ENCODE peak calls at places on chromosome 3, in nine cellular contexts. I is heart right ventricle, K is dorsolateral prefrontal cortex, B is WERI-Rb-1, D is mammary epithelial cell, J is thyroid gland, E is PC-3, U is testis, F is GM23248. R is an unnamed sample.

GRCh38 chr3:186121968-186122367 is 13.1 kb upstream of the ETV5 start:
- DNase-seq in U (no peak), D (peak; percentile 64), K (no peak), B (no peak), I (no peak), E (no peak), F (no peak), J (peak; percentile 8), R (peak; percentile 82)

GRCh38 chr3:129633751-129634481 is 27.4 kb upstream of the PLXND1 start:
- DNase-seq in D (no peak), J (no peak), F (no peak), K (no peak), U (no peak), E (peak; percentile 16), I (no peak), B (peak; percentile 62), R (no peak)

GRCh38 chr3:136728918-136729317 is 23.3 kb downstream of the STAG1 start:
- DNase-seq in K (no peak), D (peak; percentile 79), B (no peak), U (no peak), J (no peak), E (no peak), F (peak; percentile 96), I (no peak), R (no peak)

GRCh38 chr3:186080849-186081438 is 27.9 kb downstream of the ETV5 start:
- DNase-seq in D (no peak), I (no peak), E (no peak), K (no peak), B (no peak), J (no peak), F (no peak), U (no peak), R (no peak)

GRCh38 chr3:7574435-7574834 is 713.5 kb downstream of the GRM7 start:
- DNase-seq in B (no peak), E (no peak), F (no peak), K (no peak), I (no peak), D (no peak), J (no peak), U (no peak), R (no peak)

GRCh38 chr3:108319428-108320053 is 23.2 kb downstream of the HHLA2 start:
- DNase-seq in I (no peak), F (no peak), U (no peak), J (peak; percentile 67), E (peak; percentile 85), K (no peak), D (peak; percentile 69), B (no peak), R (peak; percentile 83)

GRCh38 chr3:151011427-151011826 is 38.9 kb upstream of the CLRN1 start:
- DNase-seq in I (no peak), B (no peak), F (peak; percentile 72), J (peak; percentile 6), E (peak; percentile 40), K (no peak), D (peak; percentile 53), U (no peak), R (peak; percentile 3)

GRCh38 chr3:13600950-13601691 is 52.2 kb downstream of the FBLN2 start:
- DNase-seq in J (no peak), I (no peak), B (peak; percentile 37), D (peak; percentile 97), U (peak; percentile 59), F (peak; percentile 80), K (no peak), E (peak; percentile 98), R (no peak)

GRCh38 chr3:12178091-12178820 is 19.5 kb upstream of the TIMP4 start:
- DNase-seq in I (peak; percentile 28), F (peak; percentile 66), E (peak; percentile 80), K (no peak), D (no peak), B (no peak), J (peak; percentile 36), U (peak; percentile 26), R (peak; percentile 64)

GRCh38 chr3:156728267-156728985 is 54.0 kb downstream of the TIPARP start:
- DNase-seq in F (peak; percentile 74), E (peak; percentile 74), J (peak; percentile 21), D (peak; percentile 69), K (no peak), B (no peak), U (no peak), I (no peak), R (no peak)

GRCh38 chr3:45080824-45081223 is 54.7 kb downstream of the CLEC3B start:
- DNase-seq in B (no peak), F (no peak), I (no peak), K (no peak), D (no peak), E (no peak), J (no peak), U (no peak), R (no peak)

GRCh38 chr3:184733971-184734608 is 22.2 kb upstream of the MAGEF1 start:
- DNase-seq in E (no peak), J (no peak), F (no peak), D (no peak), B (no peak), I (no peak), K (no peak), U (no peak), R (no peak)

GRCh38 chr3:186425788-186426730 is 64.0 kb upstream of the DGKG start:
- DNase-seq in U (no peak), I (no peak), B (peak; percentile 14), J (no peak), K (no peak), E (peak; percentile 81), D (peak; percentile 45), F (peak; percentile 66), R (no peak)

GRCh38 chr3:13419356-13420050 is 619 bp downstream of the NUP210 start:
- DNase-seq in U (peak; percentile 56), D (no peak), K (peak; percentile 66), F (peak; percentile 22), J (peak; percentile 57), E (peak; percentile 37), I (no peak), B (peak; percentile 51), R (peak; percentile 65)

GRCh38 chr3:134330895-134331810 is 43.1 kb downstream of the AMOTL2 start:
- DNase-seq in B (no peak), E (peak; percentile 43), I (no peak), K (no peak), F (peak; percentile 89), J (peak; percentile 1), U (peak; percentile 64), D (peak; percentile 54), R (no peak)

DNA sequence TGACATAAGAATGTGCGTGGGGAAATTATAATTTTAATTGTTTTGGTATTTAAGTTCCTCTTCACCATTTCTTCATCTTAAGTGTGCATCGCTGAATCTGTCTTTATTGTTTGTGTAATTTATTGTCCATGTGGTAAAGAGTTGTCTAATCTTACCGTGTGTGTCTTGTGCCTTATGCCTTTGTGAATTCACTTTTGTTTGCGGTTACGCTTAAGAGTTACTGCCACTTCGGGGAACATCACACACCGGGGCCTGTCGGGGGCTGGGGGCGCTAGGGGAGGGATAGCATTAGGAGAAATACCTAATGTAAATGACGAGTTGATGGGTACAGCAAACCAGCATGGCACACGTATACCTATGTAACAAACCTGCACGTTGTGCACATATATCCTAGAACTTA is 797 bp downstream of the WDR48 start:
- DNase-seq in U (no peak), D (no peak), K (no peak), B (no peak), F (peak; percentile 26), J (no peak), I (no peak), E (peak; percentile 9), R (no peak)
- H3K27ac ChIP-seq in U (peak overlapping the region; percentile 91), D (peak overlapping the region; percentile 76), K (peak overlapping the region; percentile 96), B (peak overlapping the region; percentile 88), F (no peak overlapping the region), J (no peak overlapping the region), I (peak overlapping the region; percentile 80), E (no peak overlapping the region), R (no peak overlapping the region)

DNA sequence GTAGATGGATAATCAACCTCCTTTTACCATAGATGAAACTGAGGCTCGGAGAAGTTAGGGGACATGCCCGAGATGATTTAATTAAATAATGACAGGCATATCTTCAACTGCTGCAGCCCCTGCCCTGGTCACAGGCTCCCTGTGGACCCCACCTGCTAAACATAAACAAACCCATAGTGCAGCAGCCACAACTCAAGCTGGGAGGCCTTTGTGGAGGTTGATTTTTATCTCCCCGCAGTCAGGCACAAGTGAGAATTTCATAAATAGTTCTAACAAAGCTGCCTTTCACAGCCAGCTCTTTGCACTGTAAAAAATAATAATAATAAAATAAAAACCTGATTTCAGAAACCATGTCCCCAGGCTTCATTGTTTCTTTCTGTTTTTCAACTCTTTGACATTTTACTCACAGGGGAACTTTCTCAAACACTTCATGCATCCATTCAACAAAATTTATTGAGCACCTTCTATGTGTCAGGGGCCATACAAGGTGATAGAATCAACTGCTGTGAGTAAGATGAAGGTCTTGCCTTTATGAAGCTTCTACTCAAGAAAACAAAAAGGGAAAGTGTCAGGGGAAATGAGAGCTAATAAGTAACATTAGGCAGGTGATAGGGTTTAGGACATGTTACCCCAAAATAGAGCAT is 393.6 kb upstream of the PROK2 start:
- DNase-seq in B (no peak), J (no peak), U (no peak), E (no peak), F (no peak), K (no peak), I (no peak), D (no peak), R (no peak)
- H3K27me3 ChIP-seq in B (no peaks in the 10 kb centered on the region), J (no peaks in the 10 kb centered on the region), U (no peaks in the 10 kb centered on the region), E (peaks cover 3% of the 10 kb centered on the region), F (no peaks in the 10 kb centered on the region), K (no peaks in the 10 kb centered on the region), I (no peaks in the 10 kb centered on the region), D (no peaks in the 10 kb centered on the region), R (no peaks in the 10 kb centered on the region)

GRCh38 chr3:54171951-54172350 is 49.6 kb downstream of the CACNA2D3 start:
- DNase-seq in K (no peak), D (no peak), F (no peak), U (no peak), J (no peak), B (no peak), E (no peak), I (no peak), R (no peak)

GRCh38 chr3:54171509-54171908 is 49.2 kb downstream of the CACNA2D3 start:
- DNase-seq in D (no peak), B (no peak), E (no peak), I (no peak), J (no peak), F (no peak), U (no peak), K (no peak), R (no peak)

GRCh38 chr3:54176106-54176505 is 53.8 kb downstream of the CACNA2D3 start:
- DNase-seq in E (peak; percentile 48), B (no peak), U (peak; percentile 63), I (no peak), K (no peak), J (no peak), D (no peak), F (no peak), R (no peak)

GRCh38 chr3:54169524-54169923 is 47.2 kb downstream of the CACNA2D3 start:
- DNase-seq in K (no peak), I (no peak), U (no peak), D (no peak), F (no peak), J (no peak), B (no peak), E (no peak), R (no peak)

GRCh38 chr3:54173371-54173770 is 51.0 kb downstream of the CACNA2D3 start:
- DNase-seq in U (no peak), D (no peak), E (no peak), K (no peak), J (no peak), I (no peak), B (no peak), F (no peak), R (no peak)
- H3K27ac ChIP-seq in U (no peak overlapping the region), D (no peak overlapping the region), E (no peak overlapping the region), K (no peak overlapping the region), J (no peak overlapping the region), I (no peak overlapping the region), B (no peak overlapping the region), F (no peak overlapping the region), R (no peak overlapping the region)

GRCh38 chr3:23028294-23028693 is 174.8 kb upstream of the UBE2E2 start:
- DNase-seq in I (no peak), D (no peak), F (no peak), K (no peak), J (no peak), E (no peak), B (no peak), U (no peak), R (no peak)
- H3K27me3 ChIP-seq in I (no peaks in the 10 kb centered on the region), D (peaks cover 2% of the 10 kb centered on the region), F (peaks cover 16% of the 10 kb centered on the region), K (no peaks in the 10 kb centered on the region), J (no peaks in the 10 kb centered on the region), E (peaks cover 3% of the 10 kb centered on the region), B (no peaks in the 10 kb centered on the region), U (peaks cover 4% of the 10 kb centered on the region), R (no peaks in the 10 kb centered on the region)